ENCODE peak calls at places on chromosomes 11 and 22, in eight cellular contexts. One of them, this sample, is unnamed.

GRCh38 chr22:25680949-25681348 is 61.0 kb upstream of the MYO18B start:
- DNase-seq in astrocyte of the spinal cord: peak; percentile 18
- DNase-seq in cardiac muscle cell: no peak
- DNase-seq in AG09309: no peak
- DNase-seq in naive thymus-derived CD4-positive, alpha-beta T cell: no peak
- DNase-seq in ovary: no peak
- DNase-seq in fibroblast of villous mesenchyme: no peak
- DNase-seq in CD4-positive, CD25-positive, alpha-beta regulatory T cell: no peak
- DNase-seq in this sample: no peak

GRCh38 chr11:115391162-115391561 is 113.1 kb downstream of the CADM1 start:
- DNase-seq in astrocyte of the spinal cord: no peak
- DNase-seq in cardiac muscle cell: no peak
- DNase-seq in AG09309: no peak
- DNase-seq in naive thymus-derived CD4-positive, alpha-beta T cell: no peak
- DNase-seq in ovary: no peak
- DNase-seq in fibroblast of villous mesenchyme: no peak
- DNase-seq in CD4-positive, CD25-positive, alpha-beta regulatory T cell: no peak
- DNase-seq in this sample: no peak

GRCh38 chr22:49075150-49075549 is 752.5 kb downstream of the BRD1 start:
- DNase-seq in astrocyte of the spinal cord: no peak
- DNase-seq in cardiac muscle cell: no peak
- DNase-seq in AG09309: no peak
- DNase-seq in naive thymus-derived CD4-positive, alpha-beta T cell: no peak
- DNase-seq in ovary: no peak
- DNase-seq in fibroblast of villous mesenchyme: no peak
- DNase-seq in CD4-positive, CD25-positive, alpha-beta regulatory T cell: no peak
- DNase-seq in this sample: no peak

GRCh38 chr22:25013634-25014033 is 61.1 kb downstream of the KIAA1671 start:
- DNase-seq in astrocyte of the spinal cord: no peak
- DNase-seq in cardiac muscle cell: no peak
- DNase-seq in AG09309: no peak
- DNase-seq in naive thymus-derived CD4-positive, alpha-beta T cell: no peak
- DNase-seq in ovary: no peak
- DNase-seq in fibroblast of villous mesenchyme: peak; percentile 78
- DNase-seq in CD4-positive, CD25-positive, alpha-beta regulatory T cell: no peak
- DNase-seq in this sample: peak; percentile 73

GRCh38 chr11:121687961-121688566 is 235.3 kb upstream of the SORL1-AS1 start:
- DNase-seq in astrocyte of the spinal cord: peak; percentile 77
- DNase-seq in cardiac muscle cell: peak; percentile 70
- DNase-seq in AG09309: peak; percentile 31
- DNase-seq in naive thymus-derived CD4-positive, alpha-beta T cell: no peak
- DNase-seq in ovary: no peak
- DNase-seq in fibroblast of villous mesenchyme: peak; percentile 62
- DNase-seq in CD4-positive, CD25-positive, alpha-beta regulatory T cell: no peak
- DNase-seq in this sample: peak; percentile 37

GRCh38 chr11:103673773-103674172 is 362.7 kb upstream of the DDI1 start:
- DNase-seq in astrocyte of the spinal cord: peak; percentile 34
- DNase-seq in cardiac muscle cell: peak; percentile 68
- DNase-seq in AG09309: peak; percentile 20
- DNase-seq in naive thymus-derived CD4-positive, alpha-beta T cell: no peak
- DNase-seq in ovary: no peak
- DNase-seq in fibroblast of villous mesenchyme: peak; percentile 33
- DNase-seq in CD4-positive, CD25-positive, alpha-beta regulatory T cell: no peak
- DNase-seq in this sample: peak; percentile 43

GRCh38 chr11:9066432-9066925 is 24.9 kb downstream of the SCUBE2 start:
- DNase-seq in astrocyte of the spinal cord: no peak
- DNase-seq in cardiac muscle cell: no peak
- DNase-seq in AG09309: no peak
- DNase-seq in naive thymus-derived CD4-positive, alpha-beta T cell: no peak
- DNase-seq in ovary: no peak
- DNase-seq in fibroblast of villous mesenchyme: no peak
- DNase-seq in CD4-positive, CD25-positive, alpha-beta regulatory T cell: no peak
- DNase-seq in this sample: no peak

GRCh38 chr11:43952401-43953342 is 10.2 kb downstream of the C11orf96 start:
- DNase-seq in astrocyte of the spinal cord: no peak
- DNase-seq in cardiac muscle cell: no peak
- DNase-seq in AG09309: no peak
- DNase-seq in naive thymus-derived CD4-positive, alpha-beta T cell: no peak
- DNase-seq in ovary: no peak
- DNase-seq in fibroblast of villous mesenchyme: no peak
- DNase-seq in CD4-positive, CD25-positive, alpha-beta regulatory T cell: no peak
- DNase-seq in this sample: no peak

GRCh38 chr11:116694815-116695590 is 77.8 kb downstream of the BUD13 start:
- DNase-seq in astrocyte of the spinal cord: no peak
- DNase-seq in cardiac muscle cell: no peak
- DNase-seq in AG09309: no peak
- DNase-seq in naive thymus-derived CD4-positive, alpha-beta T cell: no peak
- DNase-seq in ovary: no peak
- DNase-seq in fibroblast of villous mesenchyme: no peak
- DNase-seq in CD4-positive, CD25-positive, alpha-beta regulatory T cell: no peak
- DNase-seq in this sample: no peak

GRCh38 chr22:18987765-18988164 is 51.7 kb upstream of the PRODH start:
- DNase-seq in astrocyte of the spinal cord: no peak
- DNase-seq in cardiac muscle cell: peak; percentile 6
- DNase-seq in AG09309: no peak
- DNase-seq in naive thymus-derived CD4-positive, alpha-beta T cell: no peak
- DNase-seq in ovary: no peak
- DNase-seq in fibroblast of villous mesenchyme: peak; percentile 2
- DNase-seq in CD4-positive, CD25-positive, alpha-beta regulatory T cell: peak; percentile 4
- DNase-seq in this sample: peak; percentile 8

GRCh38 chr11:27020736-27021135 is 19.9 kb upstream of the BBOX1 start:
- DNase-seq in astrocyte of the spinal cord: no peak
- DNase-seq in cardiac muscle cell: peak; percentile 49
- DNase-seq in AG09309: no peak
- DNase-seq in naive thymus-derived CD4-positive, alpha-beta T cell: no peak
- DNase-seq in ovary: no peak
- DNase-seq in fibroblast of villous mesenchyme: no peak
- DNase-seq in CD4-positive, CD25-positive, alpha-beta regulatory T cell: no peak
- DNase-seq in this sample: no peak

GRCh38 chr11:9015677-9016076 is 11.9 kb upstream of the NRIP3 start:
- DNase-seq in astrocyte of the spinal cord: peak; percentile 79
- DNase-seq in cardiac muscle cell: peak; percentile 87
- DNase-seq in AG09309: peak; percentile 61
- DNase-seq in naive thymus-derived CD4-positive, alpha-beta T cell: peak; percentile 57
- DNase-seq in ovary: peak; percentile 60
- DNase-seq in fibroblast of villous mesenchyme: peak; percentile 82
- DNase-seq in CD4-positive, CD25-positive, alpha-beta regulatory T cell: peak; percentile 78
- DNase-seq in this sample: peak; percentile 80

GRCh38 chr11:86063536-86063935 is 5.3 kb downstream of the PICALM start:
- DNase-seq in astrocyte of the spinal cord: peak; percentile 52
- DNase-seq in cardiac muscle cell: no peak
- DNase-seq in AG09309: no peak
- DNase-seq in naive thymus-derived CD4-positive, alpha-beta T cell: no peak
- DNase-seq in ovary: no peak
- DNase-seq in fibroblast of villous mesenchyme: peak; percentile 14
- DNase-seq in CD4-positive, CD25-positive, alpha-beta regulatory T cell: no peak
- DNase-seq in this sample: peak; percentile 52

GRCh38 chr22:35301370-35301874 is 1.7 kb downstream of the TOM1 start:
- DNase-seq in astrocyte of the spinal cord: peak; percentile 85
- DNase-seq in cardiac muscle cell: peak; percentile 99
- DNase-seq in AG09309: peak; percentile 100
- DNase-seq in naive thymus-derived CD4-positive, alpha-beta T cell: no peak
- DNase-seq in ovary: no peak
- DNase-seq in fibroblast of villous mesenchyme: peak; percentile 100
- DNase-seq in CD4-positive, CD25-positive, alpha-beta regulatory T cell: no peak
- DNase-seq in this sample: peak; percentile 99

GRCh38 chr22:36206255-36206654 is 4.6 kb upstream of the APOL4 start:
- DNase-seq in astrocyte of the spinal cord: no peak
- DNase-seq in cardiac muscle cell: no peak
- DNase-seq in AG09309: no peak
- DNase-seq in naive thymus-derived CD4-positive, alpha-beta T cell: no peak
- DNase-seq in ovary: no peak
- DNase-seq in fibroblast of villous mesenchyme: no peak
- DNase-seq in CD4-positive, CD25-positive, alpha-beta regulatory T cell: no peak
- DNase-seq in this sample: no peak

GRCh38 chr11:128482512-128483191 is 104.7 kb downstream of the ETS1 start:
- DNase-seq in astrocyte of the spinal cord: peak; percentile 69
- DNase-seq in cardiac muscle cell: peak; percentile 92
- DNase-seq in AG09309: peak; percentile 93
- DNase-seq in naive thymus-derived CD4-positive, alpha-beta T cell: peak; percentile 62
- DNase-seq in ovary: no peak
- DNase-seq in fibroblast of villous mesenchyme: peak; percentile 95
- DNase-seq in CD4-positive, CD25-positive, alpha-beta regulatory T cell: peak; percentile 67
- DNase-seq in this sample: peak; percentile 68

GRCh38 chr22:36731916-36732315 is 28.4 kb upstream of the CACNG2 start:
- DNase-seq in astrocyte of the spinal cord: no peak
- DNase-seq in cardiac muscle cell: no peak
- DNase-seq in AG09309: no peak
- DNase-seq in naive thymus-derived CD4-positive, alpha-beta T cell: no peak
- DNase-seq in ovary: no peak
- DNase-seq in fibroblast of villous mesenchyme: no peak
- DNase-seq in CD4-positive, CD25-positive, alpha-beta regulatory T cell: no peak
- DNase-seq in this sample: no peak

GRCh38 chr22:35344956-35345690 is 35.8 kb upstream of the HMOX1 start:
- DNase-seq in astrocyte of the spinal cord: no peak
- DNase-seq in cardiac muscle cell: no peak
- DNase-seq in AG09309: no peak
- DNase-seq in naive thymus-derived CD4-positive, alpha-beta T cell: no peak
- DNase-seq in ovary: no peak
- DNase-seq in fibroblast of villous mesenchyme: no peak
- DNase-seq in CD4-positive, CD25-positive, alpha-beta regulatory T cell: no peak
- DNase-seq in this sample: no peak

GRCh38 chr22:32650553-32651345 is 150.8 kb upstream of the TIMP3 start:
- DNase-seq in astrocyte of the spinal cord: no peak
- DNase-seq in cardiac muscle cell: no peak
- DNase-seq in AG09309: no peak
- DNase-seq in naive thymus-derived CD4-positive, alpha-beta T cell: no peak
- DNase-seq in ovary: no peak
- DNase-seq in fibroblast of villous mesenchyme: peak; percentile 61
- DNase-seq in CD4-positive, CD25-positive, alpha-beta regulatory T cell: no peak
- DNase-seq in this sample: peak; percentile 80

GRCh38 chr11:57210731-57211335 is 26.2 kb downstream of the APLNR start:
- DNase-seq in astrocyte of the spinal cord: no peak
- DNase-seq in cardiac muscle cell: no peak
- DNase-seq in AG09309: no peak
- DNase-seq in naive thymus-derived CD4-positive, alpha-beta T cell: no peak
- DNase-seq in ovary: no peak
- DNase-seq in fibroblast of villous mesenchyme: no peak
- DNase-seq in CD4-positive, CD25-positive, alpha-beta regulatory T cell: no peak
- DNase-seq in this sample: no peak

GRCh38 chr11:129815596-129816461 is at the start of gene TMEM45B:
- DNase-seq in astrocyte of the spinal cord: no peak
- DNase-seq in cardiac muscle cell: peak; percentile 4
- DNase-seq in AG09309: no peak
- DNase-seq in naive thymus-derived CD4-positive, alpha-beta T cell: peak; percentile 53
- DNase-seq in ovary: no peak
- DNase-seq in fibroblast of villous mesenchyme: no peak
- DNase-seq in CD4-positive, CD25-positive, alpha-beta regulatory T cell: peak; percentile 16
- DNase-seq in this sample: no peak

DNA sequence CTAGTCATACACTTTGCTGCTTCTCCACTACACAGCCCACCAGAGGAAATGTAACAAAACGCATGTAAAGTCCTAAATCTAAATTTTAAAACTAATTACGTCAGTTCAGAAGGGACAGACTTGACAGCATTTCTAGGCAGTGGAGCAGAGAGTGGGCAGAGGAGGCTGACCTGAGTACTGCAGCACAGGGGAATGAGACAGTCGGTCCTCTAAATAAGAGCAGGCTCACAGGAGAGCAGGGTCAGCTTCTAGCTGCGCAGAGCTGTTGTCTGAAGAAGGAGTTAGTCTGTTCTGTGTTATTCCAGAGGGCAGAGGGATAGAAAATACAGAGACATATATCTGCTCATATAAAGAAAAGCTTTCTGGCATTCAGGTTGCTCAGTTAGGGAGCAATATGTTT is 40.3 kb downstream of the JHY start:
- DNase-seq in astrocyte of the spinal cord: no peak
- DNase-seq in cardiac muscle cell: no peak
- DNase-seq in AG09309: no peak
- DNase-seq in naive thymus-derived CD4-positive, alpha-beta T cell: no peak
- DNase-seq in ovary: no peak
- DNase-seq in fibroblast of villous mesenchyme: no peak
- DNase-seq in CD4-positive, CD25-positive, alpha-beta regulatory T cell: no peak
- DNase-seq in this sample: no peak
- H3K4me3 ChIP-seq in astrocyte of the spinal cord: no peak overlapping the region
- H3K4me3 ChIP-seq in cardiac muscle cell: no peak overlapping the region
- H3K4me3 ChIP-seq in AG09309: no peak overlapping the region
- H3K4me3 ChIP-seq in naive thymus-derived CD4-positive, alpha-beta T cell: no peak overlapping the region
- H3K4me3 ChIP-seq in ovary: no peak overlapping the region
- H3K4me3 ChIP-seq in fibroblast of villous mesenchyme: no peak overlapping the region
- H3K4me3 ChIP-seq in CD4-positive, CD25-positive, alpha-beta regulatory T cell: no peak overlapping the region
- H3K4me3 ChIP-seq in this sample: no peak overlapping the region

GRCh38 chr11:133785795-133786194 is 59.5 kb downstream of the SPATA19 start:
- DNase-seq in astrocyte of the spinal cord: no peak
- DNase-seq in cardiac muscle cell: no peak
- DNase-seq in AG09309: no peak
- DNase-seq in naive thymus-derived CD4-positive, alpha-beta T cell: no peak
- DNase-seq in ovary: no peak
- DNase-seq in fibroblast of villous mesenchyme: no peak
- DNase-seq in CD4-positive, CD25-positive, alpha-beta regulatory T cell: no peak
- DNase-seq in this sample: no peak

GRCh38 chr11:133784359-133784758 is 61.0 kb downstream of the SPATA19 start:
- DNase-seq in astrocyte of the spinal cord: no peak
- DNase-seq in cardiac muscle cell: no peak
- DNase-seq in AG09309: no peak
- DNase-seq in naive thymus-derived CD4-positive, alpha-beta T cell: no peak
- DNase-seq in ovary: no peak
- DNase-seq in fibroblast of villous mesenchyme: no peak
- DNase-seq in CD4-positive, CD25-positive, alpha-beta regulatory T cell: no peak
- DNase-seq in this sample: no peak

GRCh38 chr11:133782116-133782725 is 63.1 kb downstream of the SPATA19 start:
- DNase-seq in astrocyte of the spinal cord: no peak
- DNase-seq in cardiac muscle cell: no peak
- DNase-seq in AG09309: no peak
- DNase-seq in naive thymus-derived CD4-positive, alpha-beta T cell: no peak
- DNase-seq in ovary: no peak
- DNase-seq in fibroblast of villous mesenchyme: no peak
- DNase-seq in CD4-positive, CD25-positive, alpha-beta regulatory T cell: no peak
- DNase-seq in this sample: no peak

GRCh38 chr11:133790995-133791394 is 54.3 kb downstream of the SPATA19 start:
- DNase-seq in astrocyte of the spinal cord: no peak
- DNase-seq in cardiac muscle cell: no peak
- DNase-seq in AG09309: no peak
- DNase-seq in naive thymus-derived CD4-positive, alpha-beta T cell: no peak
- DNase-seq in ovary: no peak
- DNase-seq in fibroblast of villous mesenchyme: no peak
- DNase-seq in CD4-positive, CD25-positive, alpha-beta regulatory T cell: no peak
- DNase-seq in this sample: no peak

GRCh38 chr11:133787379-133788103 is 57.8 kb downstream of the SPATA19 start:
- DNase-seq in astrocyte of the spinal cord: no peak
- DNase-seq in cardiac muscle cell: peak; percentile 0
- DNase-seq in AG09309: no peak
- DNase-seq in naive thymus-derived CD4-positive, alpha-beta T cell: no peak
- DNase-seq in ovary: no peak
- DNase-seq in fibroblast of villous mesenchyme: no peak
- DNase-seq in CD4-positive, CD25-positive, alpha-beta regulatory T cell: no peak
- DNase-seq in this sample: no peak
- H3K4me3 ChIP-seq in astrocyte of the spinal cord: no peak overlapping the region
- H3K4me3 ChIP-seq in cardiac muscle cell: no peak overlapping the region
- H3K4me3 ChIP-seq in AG09309: no peak overlapping the region
- H3K4me3 ChIP-seq in naive thymus-derived CD4-positive, alpha-beta T cell: no peak overlapping the region
- H3K4me3 ChIP-seq in ovary: no peak overlapping the region
- H3K4me3 ChIP-seq in fibroblast of villous mesenchyme: no peak overlapping the region
- H3K4me3 ChIP-seq in CD4-positive, CD25-positive, alpha-beta regulatory T cell: no peak overlapping the region
- H3K4me3 ChIP-seq in this sample: peak overlapping the region; percentile 69

GRCh38 chr11:89491141-89491690 is at the start of gene NOX4:
- DNase-seq in astrocyte of the spinal cord: peak; percentile 76
- DNase-seq in cardiac muscle cell: peak; percentile 73
- DNase-seq in AG09309: no peak
- DNase-seq in naive thymus-derived CD4-positive, alpha-beta T cell: no peak
- DNase-seq in ovary: peak; percentile 40
- DNase-seq in fibroblast of villous mesenchyme: peak; percentile 16
- DNase-seq in CD4-positive, CD25-positive, alpha-beta regulatory T cell: no peak
- DNase-seq in this sample: peak; percentile 48
- H3K4me3 ChIP-seq in astrocyte of the spinal cord: peak within 1 kb of the TSS; percentile 53
- H3K4me3 ChIP-seq in cardiac muscle cell: peak within 1 kb of the TSS; percentile 71
- H3K4me3 ChIP-seq in AG09309: peak within 1 kb of the TSS; percentile 41
- H3K4me3 ChIP-seq in naive thymus-derived CD4-positive, alpha-beta T cell: no peak within 1 kb of the TSS
- H3K4me3 ChIP-seq in ovary: peak within 1 kb of the TSS; percentile 56
- H3K4me3 ChIP-seq in fibroblast of villous mesenchyme: peak within 1 kb of the TSS; percentile 47
- H3K4me3 ChIP-seq in CD4-positive, CD25-positive, alpha-beta regulatory T cell: no peak within 1 kb of the TSS
- H3K4me3 ChIP-seq in this sample: peak within 1 kb of the TSS; percentile 81

GRCh38 chr22:46295277-46295971 is 1.2 kb upstream of the GTSE1 start:
- DNase-seq in astrocyte of the spinal cord: no peak
- DNase-seq in cardiac muscle cell: no peak
- DNase-seq in AG09309: no peak
- DNase-seq in naive thymus-derived CD4-positive, alpha-beta T cell: no peak
- DNase-seq in ovary: no peak
- DNase-seq in fibroblast of villous mesenchyme: no peak
- DNase-seq in CD4-positive, CD25-positive, alpha-beta regulatory T cell: peak; percentile 20
- DNase-seq in this sample: no peak
- H3K4me3 ChIP-seq in astrocyte of the spinal cord: no peak overlapping the region
- H3K4me3 ChIP-seq in cardiac muscle cell: peak overlapping the region; percentile 68
- H3K4me3 ChIP-seq in AG09309: no peak overlapping the region
- H3K4me3 ChIP-seq in naive thymus-derived CD4-positive, alpha-beta T cell: peak overlapping the region; percentile 72
- H3K4me3 ChIP-seq in ovary: peak overlapping the region; percentile 44
- H3K4me3 ChIP-seq in fibroblast of villous mesenchyme: peak overlapping the region; percentile 80
- H3K4me3 ChIP-seq in CD4-positive, CD25-positive, alpha-beta regulatory T cell: peak overlapping the region; percentile 68
- H3K4me3 ChIP-seq in this sample: peak overlapping the region; percentile 91